ENCODE peak calls at places on chromosomes 1 and 21, in eight cellular contexts. A, L, R, M, E, Y, T and F are unnamed samples.

GRCh38 chr1:176799327-176799726 is 336.4 kb downstream of the PAPPA2 start:
- DNase-seq in Y (no peak), M (no peak), T (no peak), R (no peak), L (no peak), E (no peak), A (no peak), F (no peak)

GRCh38 chr21:28132713-28133112 is 860.0 kb downstream of the LTN1 start:
- DNase-seq in E (no peak), R (no peak), T (peak), Y (no peak), A (no peak), L (no peak), M (no peak), F (no peak)

GRCh38 chr1:119988316-119989067 is 81.0 kb downstream of the NOTCH2 start:
- DNase-seq in Y (no peak), A (no peak), M (no peak), L (no peak), R (no peak), E (no peak), T (no peak), F (no peak)

GRCh38 chr1:2203671-2204383 is 9.3 kb upstream of the FAAP20 start:
- DNase-seq in Y (no peak), M (no peak), T (no peak), A (no peak), E (no peak), R (no peak), L (no peak), F (no peak)

GRCh38 chr1:167460836-167461235 is 57.5 kb downstream of the CD247 start:
- DNase-seq in Y (no peak), L (no peak), R (no peak), E (no peak), M (no peak), A (no peak), T (no peak), F (peak)

GRCh38 chr1:35557118-35557610 is at the start of gene KIAA0319L:
- DNase-seq in R (no peak), A (no peak), T (peak), E (peak), Y (peak), M (peak), L (peak), F (peak)

GRCh38 chr1:94237291-94238226 is at the start of gene ARHGAP29:
- DNase-seq in A (no peak), T (peak), E (peak), Y (peak), L (peak), M (peak), R (peak), F (no peak)

GRCh38 chr1:6727535-6727934 is 25.9 kb upstream of the DNAJC11 start:
- DNase-seq in L (peak), Y (peak), E (peak), A (peak), M (peak), T (peak), R (peak), F (no peak)

GRCh38 chr1:19885821-19886220 is 3.6 kb downstream of the OTUD3 start:
- DNase-seq in L (no peak), M (no peak), T (no peak), Y (no peak), A (no peak), R (no peak), E (no peak), F (no peak)

GRCh38 chr1:2466834-2467554 is 9.1 kb upstream of the PLCH2 start:
- DNase-seq in T (no peak), Y (no peak), L (peak), R (no peak), M (peak), A (no peak), E (peak), F (no peak)

GRCh38 chr1:59249738-59250137 is 47.2 kb upstream of the FGGY start:
- DNase-seq in T (no peak), A (no peak), R (no peak), E (no peak), L (no peak), Y (no peak), M (no peak), F (peak)

GRCh38 chr1:14220324-14220723 is 378.2 kb upstream of the KAZN start:
- DNase-seq in R (no peak), M (no peak), L (no peak), E (no peak), T (no peak), A (no peak), Y (no peak), F (no peak)

GRCh38 chr1:30637183-30637969 is 86.0 kb downstream of the MATN1 start:
- DNase-seq in E (no peak), L (no peak), R (no peak), Y (no peak), A (no peak), T (no peak), M (no peak), F (no peak)

GRCh38 chr21:33642896-33643657 is 776 bp downstream of the ITSN1 start:
- DNase-seq in A (no peak), Y (no peak), M (no peak), E (peak), L (peak), T (peak), R (no peak), F (peak)

GRCh38 chr1:212971312-212971711 is 21.0 kb downstream of the VASH2 start:
- DNase-seq in T (no peak), A (no peak), R (no peak), E (no peak), L (no peak), Y (no peak), M (no peak), F (no peak)

GRCh38 chr1:209387969-209388329 is 195.6 kb upstream of the CAMK1G start:
- DNase-seq in T (peak), Y (no peak), E (peak), M (no peak), L (no peak), A (no peak), R (no peak), F (no peak)

GRCh38 chr1:248788327-248788726 is 32.8 kb upstream of the LYPD8 start:
- DNase-seq in E (no peak), M (no peak), T (no peak), Y (no peak), A (no peak), R (no peak), L (no peak), F (no peak)

GRCh38 chr1:230310381-230311163 is 115.6 kb downstream of the PGBD5 start:
- DNase-seq in A (peak), E (peak), T (peak), R (peak), Y (peak), M (peak), L (peak), F (peak)

GRCh38 chr1:172429324-172430127 is 9.0 kb downstream of the C1orf105 start:
- DNase-seq in L (peak), M (peak), A (no peak), R (peak), T (peak), E (peak), Y (peak), F (peak)

GRCh38 chr1:78676347-78676982 is 26.8 kb downstream of the IFI44 start:
- DNase-seq in M (peak), Y (peak), T (peak), R (peak), A (peak), E (peak), L (no peak), F (no peak)

GRCh38 chr1:191174298-191174697 is 696.6 kb upstream of the BRINP3 start:
- DNase-seq in E (no peak), L (no peak), Y (no peak), A (no peak), M (no peak), R (no peak), T (no peak), F (no peak)

GRCh38 chr1:235004840-235005391 is 123.7 kb downstream of the TOMM20 start:
- DNase-seq in M (no peak), Y (no peak), T (no peak), E (no peak), A (no peak), L (no peak), R (no peak), F (no peak)

GRCh38 chr1:53620620-53620957 is 118.4 kb downstream of the GLIS1 start:
- DNase-seq in T (no peak), L (no peak), R (no peak), E (no peak), A (no peak), Y (no peak), M (no peak), F (no peak)

GRCh38 chr1:204692852-204693356 is 7.4 kb upstream of the LRRN2 start:
- DNase-seq in T (no peak), R (no peak), L (peak), E (no peak), A (no peak), M (no peak), Y (no peak), F (no peak)

GRCh38 chr1:18142471-18142870 is 34.9 kb downstream of the IGSF21 start:
- DNase-seq in M (no peak), T (no peak), Y (no peak), E (no peak), R (no peak), A (no peak), L (no peak), F (no peak)

GRCh38 chr1:35320937-35321336 is 52.4 kb downstream of the ZMYM4 start:
- DNase-seq in E (no peak), L (no peak), M (no peak), A (no peak), R (no peak), Y (no peak), T (no peak), F (no peak)

GRCh38 chr1:175198332-175198731 is 5.8 kb upstream of the KIAA0040 start:
- DNase-seq in R (no peak), Y (no peak), A (no peak), T (no peak), L (no peak), E (no peak), M (no peak), F (no peak)

GRCh38 chr21:16070207-16070651 is 340.4 kb downstream of the USP25 start:
- DNase-seq in E (no peak), A (no peak), T (peak), Y (no peak), R (no peak), L (no peak), M (no peak), F (peak)

GRCh38 chr1:27598288-27598687 is 5.7 kb downstream of the AHDC1 start:
- DNase-seq in M (peak), Y (no peak), E (no peak), L (peak), A (no peak), R (no peak), T (no peak), F (no peak)

GRCh38 chr1:43557744-43558245 is 27.1 kb downstream of the PTPRF start:
- DNase-seq in R (no peak), L (no peak), T (no peak), M (no peak), Y (no peak), A (no peak), E (peak), F (no peak)